ENCODE peak calls at places on chromosomes 6 and 20, in eight cellular contexts. One of them, this sample, is unnamed.

GRCh38 chr6:39256294-39256693 is 27.0 kb upstream of the KCNK5 start:
- DNase-seq in fibroblast of lung: no peak
- DNase-seq in hepatocyte: no peak
- DNase-seq in mesendoderm: peak; percentile 47
- DNase-seq in left lung: no peak
- DNase-seq in body of pancreas: no peak
- DNase-seq in lung: no peak
- DNase-seq in uterus: no peak
- DNase-seq in this sample: peak; percentile 66

GRCh38 chr20:20837574-20838021 is 125.2 kb upstream of the RALGAPA2 start:
- DNase-seq in lung: peak; percentile 49
- DNase-seq in mesendoderm: peak; percentile 69
- DNase-seq in uterus: peak; percentile 49
- DNase-seq in left lung: no peak
- DNase-seq in body of pancreas: peak; percentile 67
- DNase-seq in hepatocyte: peak; percentile 74
- DNase-seq in fibroblast of lung: peak; percentile 27
- DNase-seq in this sample: peak; percentile 74

GRCh38 chr20:62547364-62547763 is 71.6 kb upstream of the GATA5 start:
- DNase-seq in left lung: no peak
- DNase-seq in lung: no peak
- DNase-seq in mesendoderm: no peak
- DNase-seq in hepatocyte: no peak
- DNase-seq in uterus: no peak
- DNase-seq in fibroblast of lung: no peak
- DNase-seq in body of pancreas: no peak
- DNase-seq in this sample: no peak

GRCh38 chr6:12991435-12991834 is 274.9 kb downstream of the PHACTR1 start:
- DNase-seq in body of pancreas: no peak
- DNase-seq in fibroblast of lung: no peak
- DNase-seq in hepatocyte: no peak
- DNase-seq in mesendoderm: no peak
- DNase-seq in left lung: no peak
- DNase-seq in lung: no peak
- DNase-seq in uterus: no peak
- DNase-seq in this sample: no peak

GRCh38 chr6:40436685-40437604 is 150.2 kb downstream of the LRFN2 start:
- DNase-seq in hepatocyte: no peak
- DNase-seq in mesendoderm: no peak
- DNase-seq in left lung: no peak
- DNase-seq in body of pancreas: no peak
- DNase-seq in fibroblast of lung: peak; percentile 9
- DNase-seq in lung: no peak
- DNase-seq in uterus: no peak
- DNase-seq in this sample: no peak

GRCh38 chr20:13037727-13038126 is 29.0 kb downstream of the SPTLC3 start:
- DNase-seq in mesendoderm: no peak
- DNase-seq in left lung: no peak
- DNase-seq in fibroblast of lung: no peak
- DNase-seq in body of pancreas: no peak
- DNase-seq in uterus: no peak
- DNase-seq in hepatocyte: no peak
- DNase-seq in lung: no peak
- DNase-seq in this sample: no peak

GRCh38 chr20:51510169-51510568 is 32.4 kb downstream of the NFATC2 start:
- DNase-seq in fibroblast of lung: no peak
- DNase-seq in body of pancreas: no peak
- DNase-seq in lung: no peak
- DNase-seq in uterus: no peak
- DNase-seq in mesendoderm: no peak
- DNase-seq in left lung: no peak
- DNase-seq in hepatocyte: no peak
- DNase-seq in this sample: no peak

GRCh38 chr6:4553387-4553786 is 222.8 kb upstream of the CDYL start:
- DNase-seq in mesendoderm: no peak
- DNase-seq in uterus: no peak
- DNase-seq in hepatocyte: no peak
- DNase-seq in lung: no peak
- DNase-seq in fibroblast of lung: no peak
- DNase-seq in body of pancreas: no peak
- DNase-seq in left lung: no peak
- DNase-seq in this sample: no peak

GRCh38 chr20:1809121-1809520 is 86.1 kb upstream of the SIRPA start:
- DNase-seq in lung: no peak
- DNase-seq in mesendoderm: no peak
- DNase-seq in fibroblast of lung: peak; percentile 96
- DNase-seq in body of pancreas: no peak
- DNase-seq in left lung: no peak
- DNase-seq in uterus: no peak
- DNase-seq in hepatocyte: no peak
- DNase-seq in this sample: no peak

GRCh38 chr20:62651285-62652021 is 9.2 kb downstream of the SLCO4A1 start:
- DNase-seq in left lung: no peak
- DNase-seq in fibroblast of lung: no peak
- DNase-seq in uterus: peak; percentile 45
- DNase-seq in lung: peak; percentile 50
- DNase-seq in mesendoderm: no peak
- DNase-seq in hepatocyte: peak; percentile 65
- DNase-seq in body of pancreas: peak; percentile 59
- DNase-seq in this sample: no peak

GRCh38 chr20:40970218-40970617 is 58.4 kb upstream of the TOP1 start:
- DNase-seq in lung: no peak
- DNase-seq in body of pancreas: no peak
- DNase-seq in mesendoderm: no peak
- DNase-seq in hepatocyte: no peak
- DNase-seq in fibroblast of lung: no peak
- DNase-seq in left lung: no peak
- DNase-seq in uterus: no peak
- DNase-seq in this sample: no peak

GRCh38 chr6:121649951-121650350 is 214.5 kb downstream of the GJA1 start:
- DNase-seq in body of pancreas: no peak
- DNase-seq in left lung: no peak
- DNase-seq in fibroblast of lung: no peak
- DNase-seq in mesendoderm: no peak
- DNase-seq in lung: no peak
- DNase-seq in hepatocyte: no peak
- DNase-seq in uterus: no peak
- DNase-seq in this sample: no peak

GRCh38 chr6:42403415-42403814 is 48.3 kb downstream of the TRERF1 start:
- DNase-seq in hepatocyte: peak; percentile 35
- DNase-seq in lung: no peak
- DNase-seq in fibroblast of lung: peak; percentile 56
- DNase-seq in left lung: no peak
- DNase-seq in uterus: no peak
- DNase-seq in mesendoderm: peak; percentile 24
- DNase-seq in body of pancreas: no peak
- DNase-seq in this sample: no peak

GRCh38 chr6:1380625-1381396 is 8.6 kb upstream of the FOXF2 start:
- DNase-seq in hepatocyte: no peak
- DNase-seq in lung: no peak
- DNase-seq in fibroblast of lung: no peak
- DNase-seq in mesendoderm: no peak
- DNase-seq in left lung: no peak
- DNase-seq in body of pancreas: no peak
- DNase-seq in uterus: no peak
- DNase-seq in this sample: peak; percentile 31

GRCh38 chr6:1378224-1379025 is 11.0 kb upstream of the FOXF2 start:
- DNase-seq in mesendoderm: no peak
- DNase-seq in fibroblast of lung: no peak
- DNase-seq in lung: no peak
- DNase-seq in uterus: no peak
- DNase-seq in hepatocyte: peak; percentile 15
- DNase-seq in body of pancreas: no peak
- DNase-seq in left lung: no peak
- DNase-seq in this sample: peak; percentile 86

GRCh38 chr6:1381397-1382330 is 7.7 kb upstream of the FOXF2 start:
- DNase-seq in left lung: peak; percentile 87
- DNase-seq in uterus: peak; percentile 41
- DNase-seq in mesendoderm: peak; percentile 67
- DNase-seq in lung: no peak
- DNase-seq in hepatocyte: peak; percentile 76
- DNase-seq in body of pancreas: peak; percentile 72
- DNase-seq in fibroblast of lung: no peak
- DNase-seq in this sample: peak; percentile 91

GRCh38 chr6:1379026-1379809 is 10.2 kb upstream of the FOXF2 start:
- DNase-seq in left lung: no peak
- DNase-seq in uterus: no peak
- DNase-seq in fibroblast of lung: no peak
- DNase-seq in hepatocyte: no peak
- DNase-seq in body of pancreas: no peak
- DNase-seq in mesendoderm: no peak
- DNase-seq in lung: no peak
- DNase-seq in this sample: peak; percentile 56

GRCh38 chr6:1379810-1380198 is 9.6 kb upstream of the FOXF2 start:
- DNase-seq in fibroblast of lung: no peak
- DNase-seq in left lung: no peak
- DNase-seq in mesendoderm: no peak
- DNase-seq in lung: no peak
- DNase-seq in body of pancreas: no peak
- DNase-seq in uterus: no peak
- DNase-seq in hepatocyte: no peak
- DNase-seq in this sample: peak; percentile 49
- H3K4me3 ChIP-seq in fibroblast of lung: no peak overlapping the region
- H3K4me3 ChIP-seq in left lung: no peak overlapping the region
- H3K4me3 ChIP-seq in mesendoderm: no peak overlapping the region
- H3K4me3 ChIP-seq in lung: no peak overlapping the region
- H3K4me3 ChIP-seq in body of pancreas: no peak overlapping the region
- H3K4me3 ChIP-seq in uterus: no peak overlapping the region
- H3K4me3 ChIP-seq in hepatocyte: no peak overlapping the region
- H3K4me3 ChIP-seq in this sample: no peak overlapping the region

DNA sequence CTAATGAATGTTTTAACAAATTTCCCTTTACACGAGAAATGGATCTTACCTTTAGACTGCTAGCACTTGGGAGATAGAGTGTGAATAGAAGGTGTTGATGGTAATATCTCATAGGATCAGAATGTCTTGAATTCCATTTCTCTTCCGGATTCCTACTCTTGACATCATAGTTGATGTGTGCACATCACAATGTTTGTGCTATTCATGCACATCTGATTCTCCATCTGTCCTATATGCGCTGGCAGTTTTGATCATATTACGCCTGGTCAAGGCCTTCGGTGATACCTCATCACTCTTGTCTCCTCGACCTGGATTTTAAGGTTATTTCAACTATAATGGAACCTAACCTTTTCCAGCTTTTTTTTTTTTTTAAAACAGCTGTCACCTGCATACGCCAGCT is 16.8 kb upstream of the ACAT2 start:
- DNase-seq in mesendoderm: no peak
- DNase-seq in lung: no peak
- DNase-seq in hepatocyte: no peak
- DNase-seq in fibroblast of lung: no peak
- DNase-seq in left lung: no peak
- DNase-seq in body of pancreas: no peak
- DNase-seq in uterus: no peak
- DNase-seq in this sample: no peak
- H3K36me3 ChIP-seq in mesendoderm: peaks cover 4% of the 10 kb centered on the region
- H3K36me3 ChIP-seq in lung: peaks cover 23% of the 10 kb centered on the region
- H3K36me3 ChIP-seq in hepatocyte: peaks cover 8% of the 10 kb centered on the region
- H3K36me3 ChIP-seq in fibroblast of lung: peaks cover 8% of the 10 kb centered on the region
- H3K36me3 ChIP-seq in left lung: peaks cover 100% of the 10 kb centered on the region
- H3K36me3 ChIP-seq in body of pancreas: peaks cover 43% of the 10 kb centered on the region
- H3K36me3 ChIP-seq in uterus: no peaks in the 10 kb centered on the region
- H3K36me3 ChIP-seq in this sample: peaks cover 31% of the 10 kb centered on the region

GRCh38 chr6:132544826-132545225 is 6.7 kb downstream of the TAAR9 start:
- DNase-seq in fibroblast of lung: no peak
- DNase-seq in body of pancreas: no peak
- DNase-seq in hepatocyte: no peak
- DNase-seq in lung: no peak
- DNase-seq in mesendoderm: no peak
- DNase-seq in left lung: no peak
- DNase-seq in uterus: no peak
- DNase-seq in this sample: no peak
- H3K27me3 ChIP-seq in fibroblast of lung: peaks cover 8% of the 10 kb centered on the region
- H3K27me3 ChIP-seq in body of pancreas: no peaks in the 10 kb centered on the region
- H3K27me3 ChIP-seq in hepatocyte: no peaks in the 10 kb centered on the region
- H3K27me3 ChIP-seq in lung: no peaks in the 10 kb centered on the region
- H3K27me3 ChIP-seq in mesendoderm: no peaks in the 10 kb centered on the region
- H3K27me3 ChIP-seq in left lung: peaks cover 22% of the 10 kb centered on the region
- H3K27me3 ChIP-seq in uterus: no peaks in the 10 kb centered on the region
- H3K27me3 ChIP-seq in this sample: no peaks in the 10 kb centered on the region

GRCh38 chr20:37077009-37077408 is 18.8 kb downstream of the RBL1 start:
- DNase-seq in hepatocyte: no peak
- DNase-seq in mesendoderm: no peak
- DNase-seq in body of pancreas: no peak
- DNase-seq in left lung: no peak
- DNase-seq in lung: no peak
- DNase-seq in fibroblast of lung: no peak
- DNase-seq in uterus: no peak
- DNase-seq in this sample: no peak

GRCh38 chr20:37071481-37071911 is 24.3 kb downstream of the RBL1 start:
- DNase-seq in hepatocyte: no peak
- DNase-seq in mesendoderm: peak; percentile 6
- DNase-seq in uterus: no peak
- DNase-seq in lung: no peak
- DNase-seq in fibroblast of lung: peak; percentile 62
- DNase-seq in left lung: no peak
- DNase-seq in body of pancreas: no peak
- DNase-seq in this sample: no peak

GRCh38 chr20:37075932-37076685 is 19.7 kb downstream of the RBL1 start:
- DNase-seq in uterus: no peak
- DNase-seq in body of pancreas: no peak
- DNase-seq in left lung: no peak
- DNase-seq in mesendoderm: no peak
- DNase-seq in fibroblast of lung: peak; percentile 16
- DNase-seq in hepatocyte: no peak
- DNase-seq in lung: no peak
- DNase-seq in this sample: no peak

GRCh38 chr20:37072293-37073196 is 23.3 kb downstream of the RBL1 start:
- DNase-seq in mesendoderm: no peak
- DNase-seq in hepatocyte: no peak
- DNase-seq in left lung: no peak
- DNase-seq in body of pancreas: no peak
- DNase-seq in fibroblast of lung: no peak
- DNase-seq in uterus: no peak
- DNase-seq in lung: no peak
- DNase-seq in this sample: no peak
- H3K4me3 ChIP-seq in mesendoderm: no peak overlapping the region
- H3K4me3 ChIP-seq in hepatocyte: no peak overlapping the region
- H3K4me3 ChIP-seq in left lung: no peak overlapping the region
- H3K4me3 ChIP-seq in body of pancreas: no peak overlapping the region
- H3K4me3 ChIP-seq in fibroblast of lung: no peak overlapping the region
- H3K4me3 ChIP-seq in uterus: no peak overlapping the region
- H3K4me3 ChIP-seq in lung: no peak overlapping the region
- H3K4me3 ChIP-seq in this sample: no peak overlapping the region

DNA sequence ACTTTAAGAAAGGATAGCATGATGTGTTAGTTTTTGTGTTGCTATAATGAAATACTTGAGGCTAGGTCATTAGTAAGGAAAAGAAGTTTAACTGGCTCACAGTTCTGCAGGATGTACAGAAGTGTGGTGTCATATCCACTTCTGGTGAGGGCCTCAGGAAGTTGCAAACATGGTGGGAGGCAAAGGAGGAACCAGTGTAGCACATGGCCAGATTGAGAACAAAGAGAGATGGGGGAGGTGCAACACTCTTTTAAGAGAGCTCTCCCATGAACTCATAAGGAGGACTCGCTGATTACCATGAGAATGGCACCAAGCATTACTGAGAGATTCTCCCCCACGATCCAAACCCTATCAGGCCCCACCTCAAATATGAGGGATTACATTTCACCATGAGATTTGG is 265.4 kb downstream of the RIMS1 start:
- DNase-seq in hepatocyte: no peak
- DNase-seq in fibroblast of lung: no peak
- DNase-seq in body of pancreas: no peak
- DNase-seq in uterus: no peak
- DNase-seq in left lung: no peak
- DNase-seq in lung: no peak
- DNase-seq in mesendoderm: no peak
- DNase-seq in this sample: no peak
- H3K36me3 ChIP-seq in hepatocyte: no peaks in the 10 kb centered on the region
- H3K36me3 ChIP-seq in fibroblast of lung: no peaks in the 10 kb centered on the region
- H3K36me3 ChIP-seq in body of pancreas: no peaks in the 10 kb centered on the region
- H3K36me3 ChIP-seq in uterus: no peaks in the 10 kb centered on the region
- H3K36me3 ChIP-seq in left lung: no peaks in the 10 kb centered on the region
- H3K36me3 ChIP-seq in lung: no peaks in the 10 kb centered on the region
- H3K36me3 ChIP-seq in mesendoderm: no peaks in the 10 kb centered on the region
- H3K36me3 ChIP-seq in this sample: no peaks in the 10 kb centered on the region